ENCODE peak calls at places on chromosomes 4 and X, in six cellular contexts. U is heart left ventricle, H is lung, X is pancreas, F is body of pancreas, L is breast epithelium. T is an unnamed sample.

GRCh38 chrX:9341305-9342201 is 123.3 kb upstream of the TBL1X start:
- DNase-seq in L (peak; percentile 30), H (peak; percentile 72), X (peak; percentile 19), F (peak; percentile 48), U (peak; percentile 74), T (peak; percentile 76)

GRCh38 chrX:26783512-26784225 is 567.7 kb downstream of the MAGEB5 start:
- DNase-seq in H (no peak), L (no peak), X (peak; percentile 27), F (peak; percentile 12), U (no peak), T (peak; percentile 62)

GRCh38 chr4:106746451-106746850 is 289.7 kb downstream of the DKK2 start:
- DNase-seq in L (no peak), X (no peak), U (no peak), F (no peak), H (no peak), T (peak; percentile 73)

GRCh38 chr4:182555997-182556418 is 312.8 kb downstream of the TENM3 start:
- DNase-seq in F (no peak), U (no peak), X (no peak), H (no peak), L (no peak), T (peak; percentile 92)

GRCh38 chr4:96786306-96786705 is 946.4 kb downstream of the PDHA2 start:
- DNase-seq in F (no peak), X (no peak), L (no peak), H (no peak), U (no peak), T (no peak)

GRCh38 chrX:138128025-138128671 is 562.2 kb downstream of the ZIC3 start:
- DNase-seq in H (no peak), L (no peak), F (no peak), U (no peak), X (peak; percentile 15), T (peak; percentile 34)

GRCh38 chrX:9628779-9629493 is 136.7 kb downstream of the GPR143 start:
- DNase-seq in F (no peak), H (no peak), U (no peak), X (no peak), L (no peak), T (no peak)

GRCh38 chr4:3614731-3614980 is 82.4 kb upstream of the LRPAP1 start:
- DNase-seq in X (no peak), H (no peak), L (no peak), U (no peak), F (no peak), T (no peak)

GRCh38 chr4:2942532-2943363 is 20.5 kb downstream of the NOP14 start:
- DNase-seq in F (peak; percentile 12), U (no peak), H (no peak), X (peak; percentile 20), L (peak; percentile 19), T (no peak)

GRCh38 chrX:129534816-129535578 is 5.1 kb upstream of the OCRL start:
- DNase-seq in L (no peak), X (no peak), H (no peak), U (no peak), F (no peak), T (no peak)

GRCh38 chr4:7000421-7001176 is 42.6 kb upstream of the TADA2B start:
- DNase-seq in H (no peak), F (no peak), X (no peak), L (no peak), U (no peak), T (no peak)

GRCh38 chrX:21734175-21734574 is 23.7 kb downstream of the SMPX start:
- DNase-seq in X (no peak), F (no peak), U (no peak), L (no peak), H (no peak), T (no peak)

GRCh38 chrX:50770702-50771101 is 43.3 kb downstream of the SHROOM4 start:
- DNase-seq in F (peak; percentile 10), X (peak; percentile 30), H (peak; percentile 85), U (peak; percentile 16), L (no peak), T (peak; percentile 26)

DNA sequence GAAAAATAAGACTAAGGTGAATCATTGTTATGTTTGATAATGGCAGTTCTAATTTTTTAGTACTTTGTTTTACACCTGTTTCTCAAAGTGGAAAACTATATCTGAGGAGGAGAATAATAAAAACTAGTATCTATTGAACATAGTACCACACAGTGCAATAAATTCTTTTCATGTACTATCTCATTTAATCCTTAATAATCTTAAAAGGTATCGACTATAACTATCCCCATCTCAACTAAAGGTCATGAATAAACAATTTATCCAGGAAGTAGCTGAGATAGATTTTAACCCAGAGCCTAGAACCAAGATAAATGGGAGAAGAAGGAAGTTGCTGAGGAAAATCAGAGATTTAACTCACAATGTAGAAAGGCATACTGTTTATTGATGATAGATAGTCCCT is 2.5 kb downstream of the CHIC2 start:
- DNase-seq in F (no peak), X (no peak), H (no peak), L (no peak), U (no peak), T (no peak)
- H3K4me3 ChIP-seq in F (no peak overlapping the region), X (peak overlapping the region; percentile 82), H (no peak overlapping the region), L (peak overlapping the region; percentile 85), U (no peak overlapping the region), T (peak overlapping the region; percentile 80)

GRCh38 chr4:113153529-113154101 is 104.2 kb downstream of the ANK2 start:
- DNase-seq in X (no peak), U (no peak), L (no peak), F (no peak), H (no peak), T (peak; percentile 32)

GRCh38 chr4:113160548-113160947 is 111.1 kb downstream of the ANK2 start:
- DNase-seq in L (no peak), U (no peak), H (no peak), F (no peak), X (no peak), T (no peak)

GRCh38 chr4:113154281-113154680 is 104.8 kb downstream of the ANK2 start:
- DNase-seq in H (no peak), U (no peak), X (no peak), L (no peak), F (no peak), T (no peak)

GRCh38 chr4:113159901-113160545 is 110.6 kb downstream of the ANK2 start:
- DNase-seq in L (no peak), F (no peak), U (no peak), X (no peak), H (no peak), T (no peak)

DNA sequence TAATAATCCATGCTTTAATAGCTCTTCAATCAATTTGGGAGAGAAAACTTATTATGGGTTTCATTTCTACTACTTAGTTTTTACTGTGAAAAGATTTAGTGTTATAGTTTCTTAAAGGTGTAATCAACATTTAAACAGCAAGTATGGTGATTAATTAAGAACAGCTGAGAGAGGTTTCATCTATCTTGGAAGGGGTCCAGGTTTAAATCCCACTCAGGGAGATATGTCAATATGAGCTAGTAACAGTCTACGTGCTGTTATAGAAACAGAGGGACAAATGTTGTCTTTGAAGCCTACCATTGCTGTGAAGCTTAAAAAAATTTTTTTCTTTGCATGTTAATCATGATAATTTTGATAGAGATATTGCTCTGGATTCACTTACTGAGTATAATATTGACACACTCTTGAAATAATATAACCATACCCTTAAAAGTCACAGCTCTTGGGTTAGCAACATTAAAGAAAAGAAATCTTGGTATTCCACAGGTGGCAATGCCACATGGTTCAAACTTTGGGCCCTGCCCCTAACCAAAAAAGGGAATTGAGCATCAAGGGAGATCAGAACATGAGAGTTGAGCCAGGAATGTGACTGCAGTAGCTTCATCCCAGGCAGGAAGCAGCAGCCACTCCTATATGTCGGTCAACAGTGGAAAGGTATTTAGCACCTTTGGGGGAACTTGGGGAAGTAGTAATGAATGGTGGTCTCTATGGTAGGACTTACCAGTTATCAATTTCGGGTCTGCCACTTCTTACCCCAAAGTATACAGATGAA is 107.8 kb downstream of the ANK2 start:
- DNase-seq in L (no peak), H (no peak), U (no peak), F (no peak), X (no peak), T (no peak)
- TF ChIP-seq CTCF in L (no peak), H (no peak), U (no peak), F (no peak), X (no peak), T (no peak)

DNA sequence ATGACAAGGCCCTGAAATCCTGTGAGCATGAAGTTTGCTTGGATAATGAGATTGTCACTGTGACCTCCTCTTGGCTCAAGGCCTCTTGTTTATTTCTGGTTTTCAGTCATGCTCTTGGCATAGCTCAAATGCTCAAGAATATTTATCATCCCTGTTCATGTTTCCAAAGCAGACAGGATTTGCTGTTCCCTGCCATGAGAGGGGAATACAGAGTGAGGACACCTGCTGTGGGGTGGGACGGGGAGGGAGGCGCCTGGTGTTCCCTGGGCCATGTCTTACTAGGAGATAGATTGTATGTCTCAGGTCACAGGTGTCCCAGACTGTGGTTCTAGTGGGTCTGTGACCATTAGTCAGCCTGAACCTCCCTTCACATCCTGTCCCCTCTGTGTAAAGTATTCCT is 34.9 kb upstream of the SH3RF1 start:
- DNase-seq in L (no peak), U (peak; percentile 26), F (no peak), X (no peak), H (no peak), T (peak; percentile 30)
- H3K4me3 ChIP-seq in L (no peak overlapping the region), U (no peak overlapping the region), F (no peak overlapping the region), X (no peak overlapping the region), H (no peak overlapping the region), T (no peak overlapping the region)

GRCh38 chrX:106959897-106960296 is 39.7 kb downstream of the CLDN2 start:
- DNase-seq in X (no peak), H (no peak), U (no peak), L (no peak), F (no peak), T (peak; percentile 72)
- TF ChIP-seq CTCF in X (peak; percentile 13), H (no peak), U (no peak), L (no peak), F (no peak), T (peak; percentile 65)

GRCh38 chrX:108736509-108737479 is at the start of gene IRS4:
- DNase-seq in U (no peak), H (no peak), X (no peak), F (peak; percentile 11), L (no peak), T (peak; percentile 4)
- H3K4me3 ChIP-seq in U (peak within 1 kb of the TSS; percentile 22), H (no peak within 1 kb of the TSS), X (peak within 1 kb of the TSS; percentile 42), F (no peak within 1 kb of the TSS), L (peak within 1 kb of the TSS; percentile 47), T (peak within 1 kb of the TSS; percentile 41)

T was measured in choroid plexus epithelial cell.